ENCODE peak calls at places on chromosome 17, in nine cellular contexts. I is MM.1S, A is A549, N is fibroblast of lung, G is mammary epithelial cell, F is OCI-LY7, Z is endothelial cell of umbilical vein, C is PC-9, H is hepatocyte. K is an unnamed sample.

GRCh38 chr17:9177212-9177611 is 155.9 kb downstream of the NTN1 start:
- DNase-seq in I (no peak), A (no peak), N (no peak), G (no peak), F (no peak), Z (no peak), C (no peak), H (no peak), K (no peak)

GRCh38 chr17:78992542-78993212 is 13.0 kb upstream of the LGALS3BP start:
- DNase-seq in I (no peak), A (no peak), N (no peak), G (no peak), F (no peak), Z (no peak), C (no peak), H (no peak), K (no peak)

GRCh38 chr17:81097943-81098308 is 63.0 kb downstream of the BAIAP2 start:
- DNase-seq in I (no peak), A (peak; percentile 50), N (no peak), G (peak; percentile 61), F (no peak), Z (no peak), C (peak; percentile 61), H (peak; percentile 40), K (no peak)

GRCh38 chr17:72182256-72182890 is 61.6 kb downstream of the SOX9 start:
- DNase-seq in I (no peak), A (peak; percentile 76), N (no peak), G (no peak), F (no peak), Z (no peak), C (no peak), H (no peak), K (no peak)

GRCh38 chr17:72122002-72122310 is 1.1 kb downstream of the SOX9 start:
- DNase-seq in I (no peak), A (no peak), N (peak; percentile 64), G (peak; percentile 16), F (no peak), Z (no peak), C (no peak), H (peak; percentile 38), K (no peak)

GRCh38 chr17:46910179-46910927 is 12.6 kb upstream of the GOSR2 start:
- DNase-seq in I (no peak), A (no peak), N (no peak), G (no peak), F (no peak), Z (no peak), C (no peak), H (no peak), K (no peak)

GRCh38 chr17:14747576-14747940 is 446.7 kb downstream of the HS3ST3B1 start:
- DNase-seq in I (no peak), A (no peak), N (peak; percentile 30), G (no peak), F (no peak), Z (no peak), C (no peak), H (no peak), K (no peak)

GRCh38 chr17:7889166-7889584 is 586 bp downstream of the CHD3 start:
- DNase-seq in I (no peak), A (peak; percentile 92), N (peak; percentile 97), G (peak; percentile 78), F (no peak), Z (peak; percentile 93), C (peak; percentile 83), H (peak; percentile 89), K (no peak)

GRCh38 chr17:21530841-21531240 is 154.7 kb downstream of the KCNJ12 start:
- DNase-seq in I (no peak), A (no peak), N (no peak), G (no peak), F (no peak), Z (no peak), C (no peak), H (no peak), K (no peak)

GRCh38 chr17:10114931-10115535 is 83.4 kb downstream of the GAS7 start:
- DNase-seq in I (no peak), A (peak; percentile 57), N (peak; percentile 98), G (peak; percentile 8), F (peak; percentile 4), Z (no peak), C (no peak), H (peak; percentile 91), K (peak; percentile 98)

GRCh38 chr17:49691086-49691676 is 13.3 kb upstream of the SPOP start:
- DNase-seq in I (no peak), A (no peak), N (no peak), G (no peak), F (no peak), Z (peak; percentile 71), C (no peak), H (peak; percentile 19), K (no peak)

GRCh38 chr17:44820631-44821196 is 9.4 kb downstream of the GJC1 start:
- DNase-seq in I (no peak), A (peak; percentile 67), N (peak; percentile 83), G (peak; percentile 88), F (no peak), Z (peak; percentile 80), C (peak; percentile 95), H (peak; percentile 30), K (no peak)

GRCh38 chr17:49247949-49248348 is 17.4 kb upstream of the PHOSPHO1 start:
- DNase-seq in I (no peak), A (no peak), N (no peak), G (no peak), F (no peak), Z (no peak), C (no peak), H (no peak), K (no peak)

GRCh38 chr17:40548982-40549680 is 16.1 kb downstream of the CCR7 start:
- DNase-seq in I (no peak), A (peak; percentile 99), N (peak; percentile 98), G (peak; percentile 44), F (no peak), Z (peak; percentile 87), C (peak; percentile 91), H (no peak), K (peak; percentile 10)

GRCh38 chr17:12549499-12549901 is 116.2 kb upstream of the MYOCD start:
- DNase-seq in I (no peak), A (no peak), N (no peak), G (no peak), F (no peak), Z (no peak), C (no peak), H (no peak), K (no peak)

DNA sequence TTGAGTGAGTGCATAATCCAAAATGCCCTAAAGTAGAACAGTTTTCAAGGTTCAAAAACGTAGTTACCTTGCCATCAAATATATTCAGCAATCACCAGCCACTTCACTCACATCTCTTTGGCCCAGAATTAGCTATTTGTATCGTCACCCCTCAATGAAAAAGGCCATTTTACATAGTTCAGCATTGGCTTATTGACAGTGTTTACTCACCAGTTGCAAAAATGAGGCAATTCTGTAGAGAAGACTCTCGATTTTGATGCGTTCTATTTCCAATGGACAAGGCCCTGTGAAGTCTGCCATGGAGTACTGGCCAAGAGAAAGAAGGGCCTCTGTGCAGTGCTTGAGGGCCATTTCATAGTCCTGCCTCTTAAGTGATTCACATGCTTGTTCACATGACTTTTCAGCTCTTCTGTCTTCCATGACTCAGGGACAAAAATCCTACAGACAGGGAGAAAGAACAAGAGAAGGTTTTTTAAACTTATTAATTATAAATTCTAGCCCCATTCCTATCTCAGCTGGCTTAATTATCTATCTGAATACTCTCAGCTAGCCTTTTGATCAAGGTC is 26.5 kb downstream of the HELZ start:
- DNase-seq in I (no peak), A (no peak), N (peak; percentile 22), G (peak; percentile 52), F (no peak), Z (no peak), C (no peak), H (no peak), K (no peak)
- H3K4me2 ChIP-seq in I (no peak overlapping the region), A (no peak overlapping the region), N (no peak overlapping the region), G (no peak overlapping the region), F (no peak overlapping the region), Z (no peak overlapping the region), C (no peak overlapping the region), H (no peak overlapping the region), K (no peak overlapping the region)

GRCh38 chr17:16599537-16599936 is 30.5 kb upstream of the ZNF287 start:
- DNase-seq in I (no peak), A (no peak), N (no peak), G (no peak), F (no peak), Z (no peak), C (no peak), H (peak; percentile 53), K (no peak)
- H3K27ac ChIP-seq in I (no peak overlapping the region), A (no peak overlapping the region), N (no peak overlapping the region), G (no peak overlapping the region), F (no peak overlapping the region), Z (no peak overlapping the region), C (no peak overlapping the region), H (no peak overlapping the region), K (no peak overlapping the region)

DNA sequence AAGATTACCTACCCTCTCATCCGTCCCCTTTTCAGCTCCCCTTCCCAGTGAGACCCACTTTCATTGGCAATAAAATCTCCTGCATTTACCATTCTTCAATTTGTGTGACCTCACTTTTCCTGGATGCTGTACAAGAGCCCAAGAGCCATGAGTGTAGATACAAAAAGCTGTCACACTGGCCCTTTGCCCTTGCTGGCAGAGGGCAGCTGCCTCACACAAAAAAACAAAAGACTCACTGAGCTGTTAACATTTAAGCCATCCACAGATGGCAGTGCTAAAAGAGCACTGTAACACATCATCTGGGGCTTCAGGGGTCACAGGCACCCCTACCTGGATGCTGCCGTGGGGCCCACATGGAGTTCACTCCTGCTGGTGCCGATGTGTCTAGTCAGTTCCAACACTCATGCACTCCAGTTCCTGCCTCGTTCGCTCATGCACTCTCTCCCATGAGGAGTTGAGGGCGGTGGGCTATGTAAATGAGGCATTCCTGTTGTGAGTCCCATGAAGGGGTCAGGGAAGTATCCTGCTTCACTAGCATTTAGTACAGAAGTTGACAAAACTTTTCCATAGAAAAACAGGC is 123.1 kb downstream of the CA10 start:
- DNase-seq in I (no peak), A (no peak), N (no peak), G (no peak), F (no peak), Z (no peak), C (no peak), H (no peak), K (no peak)
- TF ChIP-seq CTCF in I (no peak), A (no peak), N (no peak), G (no peak), F (no peak), Z (no peak), C (no peak), H (no peak), K (no peak)

DNA sequence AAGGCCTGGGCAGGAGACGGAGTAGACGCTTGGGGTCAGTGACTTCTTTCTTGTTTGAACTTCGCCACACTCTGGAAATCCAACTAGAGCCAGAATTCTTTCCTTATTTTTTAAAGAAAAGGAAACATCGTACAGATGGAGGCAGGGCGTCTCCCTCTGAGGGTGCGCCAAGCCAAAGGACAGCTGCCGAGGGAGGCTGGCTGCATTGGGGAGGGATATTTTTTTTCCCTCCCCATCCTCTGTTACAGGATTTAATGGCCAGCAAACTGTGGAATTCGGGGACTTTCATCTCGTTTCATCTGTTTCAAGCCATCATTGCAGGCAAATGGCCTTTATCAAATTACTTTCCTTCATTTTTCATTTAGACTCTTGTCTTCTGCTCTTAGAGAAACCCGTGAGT is 15.9 kb downstream of the CDK5R1 start:
- DNase-seq in I (no peak), A (no peak), N (peak; percentile 12), G (no peak), F (no peak), Z (no peak), C (no peak), H (no peak), K (no peak)
- H3K4me2 ChIP-seq in I (peak overlapping the region; percentile 27), A (no peak overlapping the region), N (no peak overlapping the region), G (no peak overlapping the region), F (peak overlapping the region; percentile 71), Z (no peak overlapping the region), C (no peak overlapping the region), H (no peak overlapping the region), K (no peak overlapping the region)

GRCh38 chr17:62996221-62996620 is 30.2 kb downstream of the TANC2 start:
- DNase-seq in I (no peak), A (no peak), N (no peak), G (no peak), F (no peak), Z (no peak), C (no peak), H (no peak), K (no peak)
- H3K27ac ChIP-seq in I (no peak overlapping the region), A (no peak overlapping the region), N (no peak overlapping the region), G (no peak overlapping the region), F (no peak overlapping the region), Z (no peak overlapping the region), C (no peak overlapping the region), H (no peak overlapping the region), K (no peak overlapping the region)

K was measured in DND-41.